ENCODE peak calls at places on chromosomes 13 and 19, in seven cellular contexts. G, O, C, I, L, H and Q are unnamed samples.

GRCh38 chr13:34469212-34469983 is 472.7 kb upstream of the NBEA start:
- DNase-seq in L (peak), O (no peak), G (no peak), C (no peak), I (no peak), H (no peak), Q (peak)

GRCh38 chr13:49404621-49405020 is 39.2 kb downstream of the CAB39L start:
- DNase-seq in I (no peak), L (no peak), G (no peak), C (no peak), O (no peak), H (no peak), Q (no peak)

GRCh38 chr19:40646564-40647254 is 43.7 kb downstream of the NUMBL start:
- DNase-seq in C (no peak), O (no peak), I (no peak), G (no peak), H (no peak), L (peak), Q (no peak)

GRCh38 chr13:91988331-91988730 is 589.9 kb downstream of the GPC5 start:
- DNase-seq in C (no peak), G (no peak), L (no peak), H (no peak), O (no peak), I (no peak), Q (no peak)

GRCh38 chr19:40831502-40832430 is 18.5 kb downstream of the CYP2A6 start:
- DNase-seq in G (no peak), I (no peak), H (peak), C (no peak), O (peak), L (peak), Q (peak)

GRCh38 chr19:45153339-45154063 is 7.3 kb downstream of the NKPD1 start:
- DNase-seq in C (peak), O (no peak), I (peak), G (no peak), L (no peak), H (peak), Q (no peak)

GRCh38 chr19:34461375-34462100 is 20.0 kb upstream of the WTIP start:
- DNase-seq in I (no peak), H (no peak), L (no peak), C (no peak), G (no peak), O (no peak), Q (no peak)

GRCh38 chr13:66689628-66690027 is 540.5 kb downstream of the PCDH9 start:
- DNase-seq in O (no peak), G (no peak), L (peak), H (no peak), I (no peak), C (no peak), Q (no peak)

GRCh38 chr13:111175948-111176347 is 60.8 kb downstream of the ARHGEF7 start:
- DNase-seq in L (no peak), H (no peak), C (no peak), O (no peak), G (no peak), I (no peak), Q (no peak)

GRCh38 chr13:97000295-97000925 is 6.1 kb upstream of the OXGR1 start:
- DNase-seq in I (no peak), C (no peak), G (no peak), O (no peak), H (no peak), L (no peak), Q (no peak)

GRCh38 chr19:29117926-29118325 is 95.0 kb downstream of the UQCRFS1 start:
- DNase-seq in O (no peak), I (no peak), G (no peak), C (no peak), H (no peak), L (no peak), Q (no peak)

GRCh38 chr13:61294467-61295186 is 121.0 kb downstream of the PCDH20 start:
- DNase-seq in C (no peak), L (no peak), I (no peak), O (no peak), H (no peak), G (no peak), Q (no peak)

GRCh38 chr13:43916828-43917227 is 37.1 kb downstream of the LACC1 start:
- DNase-seq in C (no peak), G (no peak), H (no peak), I (no peak), O (no peak), L (no peak), Q (no peak)

GRCh38 chr19:35738887-35739229 is 3.4 kb downstream of the IGFLR1 start:
- DNase-seq in H (no peak), C (no peak), I (no peak), O (no peak), G (no peak), L (no peak), Q (no peak)

GRCh38 chr13:32587774-32588165 is 1.5 kb downstream of the PDS5B start:
- DNase-seq in I (no peak), O (no peak), H (no peak), C (no peak), G (no peak), L (no peak), Q (no peak)

GRCh38 chr19:51324082-51324481 is 12.6 kb downstream of the IGLON5 start:
- DNase-seq in G (no peak), H (no peak), I (no peak), L (no peak), C (no peak), O (no peak), Q (no peak)

GRCh38 chr13:92317066-92317465 is 909.5 kb upstream of the GPC6 start:
- DNase-seq in O (no peak), C (no peak), I (no peak), G (no peak), L (peak), H (no peak), Q (no peak)

GRCh38 chr13:25345555-25345954 is 26.2 kb upstream of the ATP8A2 start:
- DNase-seq in H (no peak), I (no peak), O (no peak), C (no peak), L (no peak), G (no peak), Q (no peak)

GRCh38 chr19:50909240-50910070 is 1.7 kb downstream of the KLK4 start:
- DNase-seq in H (peak), I (peak), G (no peak), L (peak), C (no peak), O (no peak), Q (no peak)

GRCh38 chr13:21203132-21203531 is 26.7 kb downstream of the MRPL57 start:
- DNase-seq in G (no peak), H (no peak), I (no peak), C (no peak), O (no peak), L (no peak), Q (peak)

DNA sequence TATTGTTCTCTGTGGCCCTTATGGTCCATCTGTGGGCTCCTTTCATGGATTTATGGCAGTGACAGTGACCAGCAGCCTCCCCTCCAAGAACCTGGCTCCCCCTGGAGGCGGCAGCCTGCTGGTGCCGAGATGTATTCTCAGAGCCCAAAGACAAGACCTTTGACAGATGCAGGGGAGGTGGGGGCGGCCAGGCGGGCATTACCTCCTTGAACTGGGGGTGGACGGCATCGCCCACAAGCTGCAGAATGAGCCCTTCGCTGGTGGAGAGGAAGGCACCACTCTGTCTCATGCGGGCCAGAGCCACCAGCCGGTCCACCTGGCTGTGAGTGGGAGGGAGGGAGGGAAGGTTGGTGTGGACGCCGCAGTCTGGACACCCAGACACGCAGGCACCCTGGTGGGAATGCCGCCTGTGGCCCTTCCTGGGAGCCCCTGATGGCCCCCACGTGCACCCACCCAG is 6.6 kb downstream of the ISOC2 start:
- DNase-seq in L (peak), H (peak), I (peak), C (no peak), G (no peak), O (no peak), Q (no peak)
- H3K27ac ChIP-seq in L (no peak), H (no peak), I (no peak), C (no peak), G (no peak), O (no peak), Q (no peak)

GRCh38 chr13:80469105-80469840 is 128.3 kb upstream of the SPRY2 start:
- DNase-seq in G (no peak), I (no peak), H (no peak), L (no peak), C (no peak), O (no peak), Q (no peak)
- H3K27ac ChIP-seq in G (peak), I (peak), H (no peak), L (peak), C (no peak), O (no peak), Q (peak)

GRCh38 chr19:42069619-42070293 is at the start of gene GRIK5:
- DNase-seq in G (no peak), C (no peak), H (peak), I (no peak), O (no peak), L (no peak), Q (no peak)
- H3K27ac ChIP-seq in G (peak), C (no peak), H (no peak), I (no peak), O (no peak), L (peak), Q (no peak)

GRCh38 chr13:99983401-99984133 is 2.0 kb downstream of the ZIC2 start:
- DNase-seq in G (no peak), H (no peak), O (no peak), L (no peak), C (no peak), I (no peak), Q (no peak)
- H3K27ac ChIP-seq in G (no peak), H (no peak), O (no peak), L (peak), C (peak), I (no peak), Q (no peak)